ENCODE peak calls at places on chromosomes 16 and 17, in five cellular contexts. T is BE2C, K is AG10803, U is tibial nerve, F is cardiac fibroblast. Z is an unnamed sample.

GRCh38 chr17:57966246-57966645 is 11.0 kb upstream of the CUEDC1 start:
- DNase-seq in T (no peak), K (no peak), U (no peak), F (no peak), Z (no peak)

GRCh38 chr17:48282303-48282702 is 147.7 kb downstream of the SKAP1 start:
- DNase-seq in T (no peak), K (no peak), U (no peak), F (no peak), Z (no peak)

GRCh38 chr17:48556534-48557401 is 11.9 kb upstream of the HOXB2 start:
- DNase-seq in T (no peak), K (no peak), U (no peak), F (no peak), Z (no peak)

GRCh38 chr16:84718-85452 is 6.9 kb downstream of the MPG start:
- DNase-seq in T (peak; percentile 35), K (peak; percentile 91), U (no peak), F (peak; percentile 94), Z (peak; percentile 69)

GRCh38 chr17:41812176-41813038 is at the start of gene FKBP10:
- DNase-seq in T (peak; percentile 96), K (peak; percentile 82), U (peak; percentile 49), F (peak; percentile 88), Z (peak; percentile 66)

GRCh38 chr16:84755004-84755672 is 55.3 kb downstream of the USP10 start:
- DNase-seq in T (no peak), K (no peak), U (no peak), F (no peak), Z (peak; percentile 79)

GRCh38 chr16:2035431-2036199 is 8.9 kb downstream of the NHERF2 start:
- DNase-seq in T (peak; percentile 77), K (peak; percentile 86), U (peak; percentile 78), F (peak; percentile 82), Z (no peak)

GRCh38 chr17:51298508-51299371 is 38.4 kb downstream of the UTP18 start:
- DNase-seq in T (peak; percentile 19), K (peak; percentile 56), U (no peak), F (peak; percentile 65), Z (peak; percentile 39)

GRCh38 chr16:67857547-67858233 is 10.2 kb upstream of the CENPT start:
- DNase-seq in T (no peak), K (peak; percentile 99), U (peak; percentile 52), F (peak; percentile 96), Z (peak; percentile 97)

GRCh38 chr17:28524476-28525415 is 18.6 kb downstream of the FOXN1 start:
- DNase-seq in T (no peak), K (peak; percentile 39), U (no peak), F (peak; percentile 74), Z (peak; percentile 81)

GRCh38 chr17:20122236-20122879 is 113.2 kb downstream of the SPECC1 start:
- DNase-seq in T (no peak), K (no peak), U (no peak), F (no peak), Z (no peak)

GRCh38 chr17:50884354-50885311 is 18.5 kb upstream of the TOB1 start:
- DNase-seq in T (no peak), K (no peak), U (no peak), F (peak; percentile 44), Z (peak; percentile 77)

GRCh38 chr17:33291248-33292183 is 1.6 kb downstream of the ASIC2 start:
- DNase-seq in T (peak; percentile 30), K (peak; percentile 8), U (no peak), F (peak; percentile 8), Z (peak; percentile 39)

GRCh38 chr17:63136381-63137012 is 170.5 kb downstream of the TANC2 start:
- DNase-seq in T (no peak), K (no peak), U (no peak), F (no peak), Z (no peak)

GRCh38 chr16:79182618-79183017 is 417.9 kb downstream of the MAF start:
- DNase-seq in T (no peak), K (no peak), U (no peak), F (peak; percentile 32), Z (no peak)

GRCh38 chr16:80065565-80065964 is 465.0 kb upstream of the MAF start:
- DNase-seq in T (no peak), K (no peak), U (no peak), F (no peak), Z (peak; percentile 85)

GRCh38 chr17:50062323-50063243 is 6.7 kb downstream of the ITGA3 start:
- DNase-seq in T (no peak), K (peak; percentile 82), U (no peak), F (peak; percentile 90), Z (peak; percentile 100)

GRCh38 chr16:88700636-88701482 is 5.3 kb downstream of the RNF166 start:
- DNase-seq in T (no peak), K (peak; percentile 59), U (peak; percentile 74), F (peak; percentile 95), Z (peak; percentile 61)

GRCh38 chr16:17318200-17318599 is 152.6 kb downstream of the XYLT1 start:
- DNase-seq in T (no peak), K (peak; percentile 82), U (no peak), F (peak; percentile 19), Z (no peak)

GRCh38 chr16:800834-801488 is 427 bp upstream of the GNG13 start:
- DNase-seq in T (no peak), K (no peak), U (no peak), F (no peak), Z (no peak)

GRCh38 chr17:79078476-79079190 is 4.0 kb downstream of the ENGASE start:
- DNase-seq in T (no peak), K (no peak), U (no peak), F (no peak), Z (no peak)

GRCh38 chr16:80751167-80751566 is 53.2 kb downstream of the CDYL2 start:
- DNase-seq in T (no peak), K (peak; percentile 89), U (no peak), F (peak; percentile 90), Z (no peak)

GRCh38 chr17:75517277-75517865 is 1.0 kb downstream of the TSEN54 start:
- DNase-seq in T (no peak), K (no peak), U (no peak), F (no peak), Z (peak; percentile 33)

GRCh38 chr17:67280279-67280678 is 35.3 kb upstream of the HELZ start:
- DNase-seq in T (no peak), K (no peak), U (peak; percentile 23), F (peak; percentile 73), Z (peak; percentile 98)

GRCh38 chr16:77723108-77723514 is 797 bp downstream of the NUDT7 start:
- DNase-seq in T (no peak), K (peak; percentile 84), U (no peak), F (peak; percentile 64), Z (no peak)

GRCh38 chr17:8955021-8955420 is 10.5 kb downstream of the PIK3R5 start:
- DNase-seq in T (no peak), K (no peak), U (no peak), F (no peak), Z (no peak)

GRCh38 chr17:76337413-76337777 is 16.3 kb downstream of the PRPSAP1 start:
- DNase-seq in T (no peak), K (peak; percentile 74), U (no peak), F (no peak), Z (peak; percentile 17)

GRCh38 chr17:1110844-1111598 is 68.8 kb downstream of the ABR start:
- DNase-seq in T (peak; percentile 60), K (peak; percentile 67), U (no peak), F (peak; percentile 71), Z (peak; percentile 77)

GRCh38 chr17:12883472-12883871 is 94.2 kb downstream of the ARHGAP44 start:
- DNase-seq in T (no peak), K (no peak), U (no peak), F (no peak), Z (no peak)

GRCh38 chr17:34638526-34639260 is 59.3 kb downstream of the TMEM132E start:
- DNase-seq in T (no peak), K (no peak), U (no peak), F (no peak), Z (no peak)
- TF ChIP-seq CTCF in T (no peak), K (no peak), U (no peak), F (no peak), Z (no peak)

GRCh38 chr17:74257311-74257710 is 16.7 kb upstream of the DNAI2 start:
- DNase-seq in T (no peak), K (no peak), U (no peak), F (no peak), Z (no peak)

GRCh38 chr17:74260525-74260850 is 13.5 kb upstream of the DNAI2 start:
- DNase-seq in T (no peak), K (no peak), U (no peak), F (no peak), Z (no peak)

GRCh38 chr17:74262601-74263000 is 11.4 kb upstream of the DNAI2 start:
- DNase-seq in T (no peak), K (no peak), U (no peak), F (no peak), Z (no peak)

GRCh38 chr17:74259667-74260524 is 14.1 kb upstream of the DNAI2 start:
- DNase-seq in T (no peak), K (no peak), U (no peak), F (no peak), Z (peak; percentile 7)
- TF ChIP-seq CTCF in T (no peak), K (no peak), U (no peak), F (no peak), Z (peak; percentile 8)

GRCh38 chr17:55842405-55843158 is 91.7 kb downstream of the PCTP start:
- DNase-seq in T (no peak), K (peak; percentile 7), U (no peak), F (no peak), Z (no peak)

GRCh38 chr17:55843785-55844184 is 92.9 kb downstream of the PCTP start:
- DNase-seq in T (no peak), K (no peak), U (no peak), F (no peak), Z (no peak)

GRCh38 chr17:55846745-55847144 is 95.9 kb downstream of the PCTP start:
- DNase-seq in T (no peak), K (no peak), U (no peak), F (no peak), Z (no peak)

GRCh38 chr17:55845385-55845784 is 94.5 kb downstream of the PCTP start:
- DNase-seq in T (peak; percentile 74), K (peak; percentile 31), U (peak; percentile 18), F (peak; percentile 40), Z (peak; percentile 11)
- TF ChIP-seq CTCF in T (peak; percentile 74), K (peak; percentile 56), U (peak; percentile 51), F (peak; percentile 52), Z (no peak)

GRCh38 chr16:5215911-5216310 is 118.3 kb upstream of the EEF2KMT start:
- DNase-seq in T (no peak), K (no peak), U (no peak), F (no peak), Z (no peak)
- TF ChIP-seq CTCF in T (no peak), K (no peak), U (no peak), F (no peak), Z (no peak)

GRCh38 chr16:12901597-12902436 is at the start of gene SHISA9:
- DNase-seq in T (no peak), K (peak; percentile 16), U (no peak), F (no peak), Z (no peak)
- TF ChIP-seq CTCF in T (no peak), K (no peak), U (no peak), F (no peak), Z (no peak)

DNA sequence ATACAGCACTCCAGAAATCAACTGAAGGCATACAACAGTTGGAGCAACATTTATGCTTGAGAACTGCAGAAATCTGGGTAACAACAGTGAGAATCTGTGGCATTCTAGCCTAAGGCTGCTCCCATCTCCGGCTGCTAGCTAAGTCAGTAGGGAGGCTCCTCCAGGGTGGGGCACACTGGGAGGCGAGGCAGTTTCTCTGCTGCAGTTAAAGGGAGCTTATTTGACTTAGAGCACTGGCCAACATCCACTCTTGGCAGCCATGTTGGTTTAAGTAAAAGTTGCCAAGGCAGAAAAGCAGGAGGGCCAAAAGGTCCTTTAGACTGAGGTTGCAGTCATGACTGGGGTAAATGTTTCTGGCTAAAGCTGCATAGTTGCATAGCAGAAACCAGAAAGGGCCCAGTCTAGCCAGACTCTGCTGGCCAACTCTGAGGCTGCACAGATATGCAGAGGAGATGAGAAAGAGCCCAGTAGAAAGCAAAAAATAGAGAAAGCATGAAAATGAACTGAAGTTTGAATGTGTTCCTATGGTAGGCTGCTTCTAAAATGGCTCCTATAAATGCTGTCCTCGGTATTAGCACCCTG is 3.9 kb upstream of the C16orf78 start:
- DNase-seq in T (no peak), K (no peak), U (no peak), F (no peak), Z (no peak)
- TF ChIP-seq CTCF in T (no peak), K (no peak), U (no peak), F (no peak), Z (no peak)